ENCODE peak calls at places on chromosome X, in ten cellular contexts. M is lower leg skin, A is astrocyte of the cerebellum, V is upper lobe of right lung, R is H9, C is GM10248, G is glutamatergic neuron, O is WTC11, K is cardiac fibroblast, L is uterus. T is an unnamed sample.
A peak's percentile ranks its signal among the peaks of the same experiment; 100 is the strongest.

GRCh38 chrX:108323751-108324150 is 114.5 kb downstream of the COL4A6 start:
- DNase-seq in L (no peak), V (no peak), C (no peak), R (no peak), G (no peak), K (no peak), A (no peak), O (no peak), M (no peak), T (no peak)

GRCh38 chrX:42149281-42149680 is 225.9 kb upstream of the CASK start:
- DNase-seq in A (no peak), M (no peak), C (no peak), O (no peak), V (no peak), K (no peak), G (no peak), R (no peak), L (no peak), T (no peak)

GRCh38 chrX:10166248-10166716 is 9.5 kb downstream of the CLCN4 start:
- DNase-seq in C (no peak), A (no peak), O (no peak), L (no peak), V (no peak), K (no peak), G (no peak), M (no peak), R (no peak), T (no peak)

GRCh38 chrX:147958316-147958715 is 22.8 kb upstream of the FMR1NB start:
- DNase-seq in R (no peak), K (peak; percentile 33), O (no peak), G (no peak), C (no peak), L (no peak), A (no peak), V (no peak), M (no peak), T (no peak)

GRCh38 chrX:2677764-2678163 is 13.3 kb upstream of the CD99 start:
- DNase-seq in L (peak; percentile 87), G (no peak), K (peak; percentile 99), A (peak; percentile 98), R (peak; percentile 47), M (peak; percentile 69), V (peak; percentile 71), C (no peak), O (no peak), T (peak; percentile 86)

GRCh38 chrX:38110231-38110630 is 103.9 kb downstream of the SYTL5 start:
- DNase-seq in A (no peak), R (no peak), O (no peak), G (no peak), K (peak; percentile 25), V (no peak), C (no peak), M (no peak), L (no peak), T (no peak)

GRCh38 chrX:71184803-71185495 is 38.1 kb upstream of the GJB1 start:
- DNase-seq in K (no peak), G (no peak), C (no peak), A (no peak), R (no peak), M (no peak), V (no peak), L (no peak), O (no peak), T (no peak)

GRCh38 chrX:3177851-3178250 is 136.6 kb downstream of the ARSF start:
- DNase-seq in R (no peak), G (no peak), K (peak; percentile 1), A (no peak), M (no peak), O (no peak), V (no peak), C (no peak), L (no peak), T (no peak)

GRCh38 chrX:47958943-47959342 is 44.8 kb downstream of the ZNF182 start:
- DNase-seq in O (no peak), M (no peak), L (no peak), A (no peak), G (no peak), V (no peak), R (peak; percentile 36), C (peak; percentile 13), K (peak; percentile 9), T (no peak)

GRCh38 chrX:129622757-129623301 is 31.9 kb downstream of the APLN start:
- DNase-seq in A (peak; percentile 67), C (no peak), G (no peak), R (peak; percentile 72), K (peak; percentile 92), M (no peak), O (peak; percentile 41), L (no peak), V (no peak), T (no peak)

GRCh38 chrX:149858592-149858991 is 22.4 kb upstream of the MAGEA8 start:
- DNase-seq in O (no peak), V (no peak), G (no peak), K (no peak), A (no peak), C (no peak), L (no peak), R (no peak), M (no peak), T (no peak)

GRCh38 chrX:64342811-64343210 is 52.4 kb downstream of the MTMR8 start:
- DNase-seq in R (no peak), K (no peak), M (no peak), L (no peak), V (no peak), G (no peak), C (no peak), A (no peak), O (no peak), T (no peak)

GRCh38 chrX:46204721-46205422 is 340.3 kb downstream of the ZNF674 start:
- DNase-seq in V (no peak), C (no peak), K (peak; percentile 6), A (no peak), O (no peak), R (no peak), M (no peak), G (no peak), L (no peak), T (no peak)

GRCh38 chrX:100999451-100999850 is 29.9 kb downstream of the ARL13A start:
- DNase-seq in G (no peak), L (no peak), V (no peak), K (no peak), R (no peak), O (no peak), M (no peak), C (no peak), A (no peak), T (no peak)

GRCh38 chrX:151981129-151981528 is 6.7 kb upstream of the GABRE start:
- DNase-seq in C (no peak), V (no peak), G (no peak), A (no peak), L (no peak), M (no peak), K (peak; percentile 77), O (no peak), R (no peak), T (no peak)

GRCh38 chrX:39888730-39889129 is 209.0 kb downstream of the BCOR start:
- DNase-seq in C (no peak), V (no peak), M (no peak), A (no peak), L (no peak), R (no peak), O (no peak), K (no peak), G (no peak), T (no peak)
- TF ChIP-seq CTCF in C (no peak), V (no peak), M (no peak), A (no peak), L (no peak), R (no peak), O (no peak), K (no peak), G (no peak), T (no peak)

DNA sequence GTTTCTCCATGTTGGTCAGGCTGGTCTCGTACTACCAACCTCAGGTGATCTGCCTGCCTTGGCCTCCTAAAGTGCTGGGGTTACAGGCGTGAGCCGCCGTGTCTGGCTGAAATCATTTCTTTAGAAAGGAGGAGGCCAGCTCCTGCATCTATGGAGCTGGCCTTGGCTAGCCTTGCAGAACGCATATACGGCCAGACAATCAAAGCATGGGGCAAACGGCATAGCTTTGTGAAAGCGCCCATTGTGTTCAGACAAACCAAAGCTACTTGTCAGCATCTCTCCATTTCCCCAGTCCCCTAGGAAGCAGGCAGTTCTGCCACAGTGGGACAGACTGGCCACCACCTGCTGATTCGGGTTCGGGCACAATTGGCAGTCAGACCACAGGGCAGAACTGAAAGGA is 48.9 kb upstream of the IQSEC2 start:
- DNase-seq in V (no peak), K (no peak), C (no peak), O (no peak), G (no peak), R (no peak), L (no peak), M (no peak), A (no peak), T (no peak)
- TF ChIP-seq CTCF in V (no peak), K (no peak), C (no peak), O (no peak), G (no peak), R (no peak), L (no peak), M (no peak), A (no peak), T (no peak)

GRCh38 chrX:125791781-125792180 is 374.3 kb downstream of the DCAF12L2 start:
- DNase-seq in K (no peak), G (no peak), L (no peak), A (no peak), C (no peak), V (no peak), O (no peak), R (no peak), M (no peak), T (no peak)
- TF ChIP-seq CTCF in K (no peak), G (no peak), L (no peak), A (no peak), C (no peak), V (no peak), O (no peak), R (no peak), M (no peak), T (no peak)

GRCh38 chrX:154356596-154356995 is 17.8 kb downstream of the FLNA start:
- DNase-seq in O (no peak), C (no peak), V (peak; percentile 51), L (no peak), M (no peak), K (no peak), R (no peak), A (no peak), G (no peak), T (no peak)

GRCh38 chrX:154357205-154357604 is 17.2 kb downstream of the FLNA start:
- DNase-seq in V (peak; percentile 33), G (no peak), A (no peak), M (no peak), L (no peak), O (no peak), R (no peak), K (no peak), C (no peak), T (no peak)

GRCh38 chrX:154354516-154354915 is 19.9 kb downstream of the FLNA start:
- DNase-seq in L (no peak), K (peak; percentile 0), M (no peak), O (no peak), G (no peak), C (no peak), R (no peak), V (peak; percentile 33), A (no peak), T (no peak)

GRCh38 chrX:154355094-154355775 is 19.2 kb downstream of the FLNA start:
- DNase-seq in G (no peak), M (no peak), C (no peak), L (peak; percentile 22), K (no peak), A (no peak), O (no peak), V (peak; percentile 92), R (no peak), T (no peak)

GRCh38 chrX:154355776-154356140 is 18.7 kb downstream of the FLNA start:
- DNase-seq in M (no peak), R (no peak), K (no peak), C (no peak), V (peak; percentile 65), A (no peak), O (no peak), G (no peak), L (no peak), T (no peak)
- TF ChIP-seq CTCF in M (no peak), R (no peak), K (no peak), C (no peak), V (no peak), A (no peak), O (no peak), G (no peak), L (no peak), T (no peak)

T was measured in osteocyte.